ENCODE peak calls at places on chromosome 14, in ten cellular contexts. One of them, this sample, is unnamed.

GRCh38 chr14:97074456-97074855 is 277.3 kb downstream of the VRK1 start:
- DNase-seq in HCT116: no peak
- DNase-seq in breast epithelium: no peak
- DNase-seq in sigmoid colon: no peak
- DNase-seq in prostate gland: no peak
- DNase-seq in HepG2: no peak
- DNase-seq in HL-60: no peak
- DNase-seq in esophagus muscularis mucosa: no peak
- DNase-seq in GM12892: no peak
- DNase-seq in stomach: no peak
- DNase-seq in this sample: no peak

GRCh38 chr14:91891721-91892220 is 24.4 kb upstream of the TC2N start:
- DNase-seq in HCT116: no peak
- DNase-seq in sigmoid colon: no peak
- DNase-seq in prostate gland: no peak
- DNase-seq in breast epithelium: no peak
- DNase-seq in HepG2: no peak
- DNase-seq in GM12892: no peak
- DNase-seq in HL-60: no peak
- DNase-seq in stomach: no peak
- DNase-seq in esophagus muscularis mucosa: no peak
- DNase-seq in this sample: no peak

GRCh38 chr14:39212034-39212433 is 21.7 kb upstream of the MIA2 start:
- DNase-seq in HCT116: no peak
- DNase-seq in prostate gland: no peak
- DNase-seq in stomach: no peak
- DNase-seq in GM12892: no peak
- DNase-seq in HepG2: no peak
- DNase-seq in sigmoid colon: no peak
- DNase-seq in esophagus muscularis mucosa: no peak
- DNase-seq in HL-60: no peak
- DNase-seq in breast epithelium: no peak
- DNase-seq in this sample: no peak

GRCh38 chr14:34742509-34743115 is 28.2 kb upstream of the CFL2 start:
- DNase-seq in HL-60: peak
- DNase-seq in breast epithelium: no peak
- DNase-seq in prostate gland: no peak
- DNase-seq in GM12892: no peak
- DNase-seq in HCT116: no peak
- DNase-seq in stomach: no peak
- DNase-seq in HepG2: no peak
- DNase-seq in esophagus muscularis mucosa: no peak
- DNase-seq in sigmoid colon: no peak
- DNase-seq in this sample: no peak

GRCh38 chr14:77400216-77400615 is 23.0 kb downstream of the SAMD15 start:
- DNase-seq in stomach: no peak
- DNase-seq in prostate gland: no peak
- DNase-seq in sigmoid colon: no peak
- DNase-seq in HepG2: no peak
- DNase-seq in HCT116: no peak
- DNase-seq in breast epithelium: peak
- DNase-seq in esophagus muscularis mucosa: no peak
- DNase-seq in HL-60: no peak
- DNase-seq in GM12892: no peak
- DNase-seq in this sample: no peak

GRCh38 chr14:98172243-98172778 is 1099.7 kb downstream of the BCL11B start:
- DNase-seq in prostate gland: no peak
- DNase-seq in HL-60: no peak
- DNase-seq in GM12892: no peak
- DNase-seq in stomach: no peak
- DNase-seq in HepG2: no peak
- DNase-seq in sigmoid colon: no peak
- DNase-seq in HCT116: no peak
- DNase-seq in esophagus muscularis mucosa: no peak
- DNase-seq in breast epithelium: no peak
- DNase-seq in this sample: no peak

GRCh38 chr14:33631021-33631420 is 319.9 kb downstream of the EGLN3 start:
- DNase-seq in HepG2: no peak
- DNase-seq in sigmoid colon: no peak
- DNase-seq in HL-60: no peak
- DNase-seq in HCT116: no peak
- DNase-seq in GM12892: no peak
- DNase-seq in prostate gland: no peak
- DNase-seq in esophagus muscularis mucosa: no peak
- DNase-seq in breast epithelium: no peak
- DNase-seq in stomach: no peak
- DNase-seq in this sample: no peak

GRCh38 chr14:52258783-52259182 is 8.7 kb upstream of the PTGDR start:
- DNase-seq in prostate gland: no peak
- DNase-seq in HL-60: no peak
- DNase-seq in HCT116: no peak
- DNase-seq in sigmoid colon: no peak
- DNase-seq in HepG2: no peak
- DNase-seq in esophagus muscularis mucosa: no peak
- DNase-seq in breast epithelium: no peak
- DNase-seq in GM12892: no peak
- DNase-seq in stomach: no peak
- DNase-seq in this sample: no peak

GRCh38 chr14:24311837-24312615 is 724 bp downstream of the LTB4R start:
- DNase-seq in HCT116: no peak
- DNase-seq in sigmoid colon: no peak
- DNase-seq in HL-60: peak
- DNase-seq in esophagus muscularis mucosa: no peak
- DNase-seq in GM12892: no peak
- DNase-seq in prostate gland: peak
- DNase-seq in breast epithelium: no peak
- DNase-seq in stomach: no peak
- DNase-seq in HepG2: no peak
- DNase-seq in this sample: no peak

GRCh38 chr14:24848427-24848826 is 201.5 kb downstream of the STXBP6 start:
- DNase-seq in HCT116: no peak
- DNase-seq in HepG2: no peak
- DNase-seq in breast epithelium: no peak
- DNase-seq in HL-60: no peak
- DNase-seq in GM12892: no peak
- DNase-seq in stomach: no peak
- DNase-seq in esophagus muscularis mucosa: no peak
- DNase-seq in prostate gland: no peak
- DNase-seq in sigmoid colon: no peak
- DNase-seq in this sample: no peak

GRCh38 chr14:92143962-92144361 is 22.2 kb downstream of the CPSF2 start:
- DNase-seq in HCT116: no peak
- DNase-seq in esophagus muscularis mucosa: no peak
- DNase-seq in sigmoid colon: no peak
- DNase-seq in HL-60: no peak
- DNase-seq in prostate gland: no peak
- DNase-seq in stomach: no peak
- DNase-seq in HepG2: no peak
- DNase-seq in GM12892: no peak
- DNase-seq in breast epithelium: no peak
- DNase-seq in this sample: no peak

GRCh38 chr14:24674204-24674970 is 40.4 kb upstream of the GZMB start:
- DNase-seq in esophagus muscularis mucosa: no peak
- DNase-seq in breast epithelium: no peak
- DNase-seq in HCT116: no peak
- DNase-seq in prostate gland: no peak
- DNase-seq in HL-60: no peak
- DNase-seq in GM12892: no peak
- DNase-seq in stomach: no peak
- DNase-seq in sigmoid colon: no peak
- DNase-seq in HepG2: no peak
- DNase-seq in this sample: no peak

GRCh38 chr14:91249841-91250616 is 5.5 kb upstream of the GPR68 start:
- DNase-seq in prostate gland: no peak
- DNase-seq in HepG2: peak
- DNase-seq in HL-60: peak
- DNase-seq in GM12892: peak
- DNase-seq in breast epithelium: no peak
- DNase-seq in stomach: no peak
- DNase-seq in sigmoid colon: no peak
- DNase-seq in HCT116: no peak
- DNase-seq in esophagus muscularis mucosa: no peak
- DNase-seq in this sample: no peak

GRCh38 chr14:39474416-39474911 is 42.2 kb upstream of the FBXO33 start:
- DNase-seq in HCT116: no peak
- DNase-seq in esophagus muscularis mucosa: no peak
- DNase-seq in sigmoid colon: no peak
- DNase-seq in HepG2: peak
- DNase-seq in GM12892: no peak
- DNase-seq in breast epithelium: no peak
- DNase-seq in prostate gland: no peak
- DNase-seq in HL-60: no peak
- DNase-seq in stomach: no peak
- DNase-seq in this sample: no peak

GRCh38 chr14:59707778-59708635 is 131.4 kb upstream of the CCDC175 start:
- DNase-seq in GM12892: no peak
- DNase-seq in esophagus muscularis mucosa: no peak
- DNase-seq in breast epithelium: no peak
- DNase-seq in HepG2: no peak
- DNase-seq in HL-60: no peak
- DNase-seq in stomach: no peak
- DNase-seq in HCT116: no peak
- DNase-seq in prostate gland: no peak
- DNase-seq in sigmoid colon: no peak
- DNase-seq in this sample: no peak

GRCh38 chr14:100771121-100771800 is 44.6 kb downstream of the DLK1 start:
- DNase-seq in breast epithelium: no peak
- DNase-seq in esophagus muscularis mucosa: no peak
- DNase-seq in GM12892: no peak
- DNase-seq in HL-60: no peak
- DNase-seq in HepG2: peak
- DNase-seq in HCT116: no peak
- DNase-seq in stomach: no peak
- DNase-seq in sigmoid colon: peak
- DNase-seq in prostate gland: no peak
- DNase-seq in this sample: no peak
- TF ChIP-seq POLR2AphosphoS5 in breast epithelium: no peak
- TF ChIP-seq POLR2AphosphoS5 in esophagus muscularis mucosa: no peak
- TF ChIP-seq POLR2AphosphoS5 in GM12892: no peak
- TF ChIP-seq POLR2AphosphoS5 in HL-60: no peak
- TF ChIP-seq POLR2AphosphoS5 in HepG2: no peak
- TF ChIP-seq POLR2AphosphoS5 in HCT116: no peak
- TF ChIP-seq POLR2AphosphoS5 in stomach: no peak
- TF ChIP-seq POLR2AphosphoS5 in sigmoid colon: no peak
- TF ChIP-seq POLR2AphosphoS5 in prostate gland: no peak
- TF ChIP-seq POLR2AphosphoS5 in this sample: no peak

GRCh38 chr14:100193417-100194357 is 34.2 kb upstream of the DEGS2 start:
- DNase-seq in HL-60: no peak
- DNase-seq in stomach: no peak
- DNase-seq in HepG2: peak
- DNase-seq in esophagus muscularis mucosa: no peak
- DNase-seq in sigmoid colon: no peak
- DNase-seq in prostate gland: peak
- DNase-seq in breast epithelium: no peak
- DNase-seq in GM12892: no peak
- DNase-seq in HCT116: no peak
- DNase-seq in this sample: no peak

GRCh38 chr14:100191584-100192249 is 32.3 kb upstream of the DEGS2 start:
- DNase-seq in HCT116: no peak
- DNase-seq in sigmoid colon: no peak
- DNase-seq in prostate gland: no peak
- DNase-seq in breast epithelium: no peak
- DNase-seq in esophagus muscularis mucosa: no peak
- DNase-seq in stomach: no peak
- DNase-seq in HL-60: no peak
- DNase-seq in HepG2: no peak
- DNase-seq in GM12892: no peak
- DNase-seq in this sample: no peak

GRCh38 chr14:100192250-100192671 is 32.8 kb upstream of the DEGS2 start:
- DNase-seq in HL-60: no peak
- DNase-seq in prostate gland: no peak
- DNase-seq in esophagus muscularis mucosa: no peak
- DNase-seq in stomach: no peak
- DNase-seq in HepG2: no peak
- DNase-seq in sigmoid colon: peak
- DNase-seq in GM12892: no peak
- DNase-seq in breast epithelium: no peak
- DNase-seq in HCT116: no peak
- DNase-seq in this sample: no peak

GRCh38 chr14:100190126-100190525 is 30.7 kb upstream of the DEGS2 start:
- DNase-seq in prostate gland: no peak
- DNase-seq in HL-60: no peak
- DNase-seq in GM12892: no peak
- DNase-seq in HCT116: no peak
- DNase-seq in esophagus muscularis mucosa: no peak
- DNase-seq in HepG2: no peak
- DNase-seq in sigmoid colon: no peak
- DNase-seq in stomach: no peak
- DNase-seq in breast epithelium: no peak
- DNase-seq in this sample: no peak

GRCh38 chr14:100192672-100193416 is 33.4 kb upstream of the DEGS2 start:
- DNase-seq in HL-60: peak
- DNase-seq in HCT116: peak
- DNase-seq in esophagus muscularis mucosa: peak
- DNase-seq in GM12892: peak
- DNase-seq in HepG2: peak
- DNase-seq in sigmoid colon: peak
- DNase-seq in prostate gland: peak
- DNase-seq in breast epithelium: peak
- DNase-seq in stomach: peak
- DNase-seq in this sample: no peak
- TF ChIP-seq POLR2AphosphoS5 in HL-60: peak
- TF ChIP-seq POLR2AphosphoS5 in HCT116: peak
- TF ChIP-seq POLR2AphosphoS5 in esophagus muscularis mucosa: peak
- TF ChIP-seq POLR2AphosphoS5 in GM12892: peak
- TF ChIP-seq POLR2AphosphoS5 in HepG2: peak
- TF ChIP-seq POLR2AphosphoS5 in sigmoid colon: peak
- TF ChIP-seq POLR2AphosphoS5 in prostate gland: peak
- TF ChIP-seq POLR2AphosphoS5 in breast epithelium: peak
- TF ChIP-seq POLR2AphosphoS5 in stomach: peak
- TF ChIP-seq POLR2AphosphoS5 in this sample: peak

DNA sequence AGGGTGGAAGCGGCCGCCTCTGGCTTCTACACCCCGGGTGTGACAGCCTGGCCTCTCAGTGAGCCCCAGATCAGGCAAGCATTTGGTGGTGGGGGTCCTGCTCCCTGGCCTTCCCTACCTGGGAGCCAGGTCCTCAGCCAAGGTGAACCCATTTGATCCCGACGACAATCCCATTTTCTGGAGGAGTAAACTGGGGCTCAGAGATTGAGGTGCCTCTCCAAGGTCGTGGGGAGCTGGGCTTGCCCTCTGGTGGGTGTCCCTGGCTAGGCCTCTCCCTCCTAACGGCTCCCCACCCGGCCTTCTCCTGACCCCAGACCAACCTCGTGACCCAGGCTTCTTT is 2.7 kb upstream of the EXOC3L4 start:
- DNase-seq in HL-60: no peak
- DNase-seq in stomach: no peak
- DNase-seq in esophagus muscularis mucosa: no peak
- DNase-seq in breast epithelium: no peak
- DNase-seq in sigmoid colon: no peak
- DNase-seq in GM12892: no peak
- DNase-seq in HepG2: no peak
- DNase-seq in prostate gland: no peak
- DNase-seq in HCT116: no peak
- DNase-seq in this sample: no peak
- TF ChIP-seq POLR2AphosphoS5 in HL-60: no peak
- TF ChIP-seq POLR2AphosphoS5 in stomach: no peak
- TF ChIP-seq POLR2AphosphoS5 in esophagus muscularis mucosa: no peak
- TF ChIP-seq POLR2AphosphoS5 in breast epithelium: no peak
- TF ChIP-seq POLR2AphosphoS5 in sigmoid colon: no peak
- TF ChIP-seq POLR2AphosphoS5 in GM12892: no peak
- TF ChIP-seq POLR2AphosphoS5 in HepG2: no peak
- TF ChIP-seq POLR2AphosphoS5 in prostate gland: no peak
- TF ChIP-seq POLR2AphosphoS5 in HCT116: no peak
- TF ChIP-seq POLR2AphosphoS5 in this sample: no peak

GRCh38 chr14:49992901-49993335 is 100.0 kb downstream of the ARF6 start:
- DNase-seq in sigmoid colon: no peak
- DNase-seq in prostate gland: no peak
- DNase-seq in breast epithelium: no peak
- DNase-seq in HepG2: peak
- DNase-seq in esophagus muscularis mucosa: no peak
- DNase-seq in stomach: no peak
- DNase-seq in HCT116: no peak
- DNase-seq in GM12892: peak
- DNase-seq in HL-60: no peak
- DNase-seq in this sample: no peak
- TF ChIP-seq POLR2AphosphoS5 in sigmoid colon: no peak
- TF ChIP-seq POLR2AphosphoS5 in prostate gland: no peak
- TF ChIP-seq POLR2AphosphoS5 in breast epithelium: no peak
- TF ChIP-seq POLR2AphosphoS5 in HepG2: no peak
- TF ChIP-seq POLR2AphosphoS5 in esophagus muscularis mucosa: peak
- TF ChIP-seq POLR2AphosphoS5 in stomach: no peak
- TF ChIP-seq POLR2AphosphoS5 in HCT116: no peak
- TF ChIP-seq POLR2AphosphoS5 in GM12892: peak
- TF ChIP-seq POLR2AphosphoS5 in HL-60: no peak
- TF ChIP-seq POLR2AphosphoS5 in this sample: peak